ENCODE peak calls at places on chromosomes 11 and 22, in four cellular contexts. X is hypothalamus, C is small intestine, N is lower leg skin. H is an unnamed sample.

GRCh38 chr11:33970984-33971466 is 79.1 kb upstream of the LMO2 start:
- DNase-seq in X (peak), C (peak), N (peak), H (peak)

GRCh38 chr22:23533328-23533762 is 46.7 kb downstream of the IGLL1 start:
- DNase-seq in X (no peak), C (no peak), N (no peak), H (no peak)

GRCh38 chr11:95379460-95379859 is 148.5 kb upstream of the SESN3 start:
- DNase-seq in X (no peak), C (no peak), N (no peak), H (no peak)

GRCh38 chr11:118792642-118793124 is 1.7 kb upstream of the DDX6 start:
- DNase-seq in X (peak), C (peak), N (peak), H (peak)

GRCh38 chr22:28282346-28282745 is 363.3 kb upstream of the PITPNB start:
- DNase-seq in X (no peak), C (no peak), N (no peak), H (no peak)

GRCh38 chr11:73141309-73142127 is 600 bp downstream of the FCHSD2 start:
- DNase-seq in X (peak), C (peak), N (peak), H (peak)

GRCh38 chr22:40008726-40009125 is 14.0 kb downstream of the FAM83F start:
- DNase-seq in X (no peak), C (peak), N (no peak), H (no peak)

GRCh38 chr11:77868744-77869143 is 47.8 kb downstream of the AAMDC start:
- DNase-seq in X (no peak), C (no peak), N (no peak), H (no peak)

GRCh38 chr22:42022162-42022847 is 23.7 kb downstream of the WBP2NL start:
- DNase-seq in X (no peak), C (peak), N (no peak), H (no peak)

GRCh38 chr11:3949132-3949531 is 93.7 kb downstream of the STIM1 start:
- DNase-seq in X (no peak), C (peak), N (no peak), H (no peak)

GRCh38 chr11:6650980-6651379 is 4.6 kb downstream of the DCHS1 start:
- DNase-seq in X (no peak), C (no peak), N (no peak), H (no peak)

GRCh38 chr11:74453373-74453975 is 13.9 kb downstream of the KCNE3 start:
- DNase-seq in X (no peak), C (peak), N (peak), H (peak)

GRCh38 chr11:121503056-121503455 is 50.3 kb upstream of the SORL1-AS1 start:
- DNase-seq in X (no peak), C (no peak), N (no peak), H (no peak)

GRCh38 chr11:1643146-1643690 is 13.6 kb downstream of the KRTAP5-5 start:
- DNase-seq in X (no peak), C (no peak), N (no peak), H (no peak)

GRCh38 chr11:6611092-6612007 is 666 bp downstream of the TAF10 start:
- DNase-seq in X (peak), C (peak), N (peak), H (peak)

GRCh38 chr22:30573594-30574094 is 821 bp downstream of the GAL3ST1 start:
- DNase-seq in X (no peak), C (peak), N (no peak), H (no peak)

GRCh38 chr11:76246271-76246933 is 40.1 kb upstream of the WNT11 start:
- DNase-seq in X (no peak), C (no peak), N (no peak), H (no peak)

GRCh38 chr11:104738918-104739317 is 159.3 kb downstream of the CASP12 start:
- DNase-seq in X (no peak), C (no peak), N (no peak), H (no peak)

GRCh38 chr11:104005234-104005855 is 31.1 kb upstream of the DDI1 start:
- DNase-seq in X (no peak), C (no peak), N (no peak), H (no peak)

GRCh38 chr22:47094861-47095330 is 332.4 kb downstream of the TBC1D22A start:
- DNase-seq in X (no peak), C (peak), N (peak), H (no peak)

GRCh38 chr11:79045018-79045787 is 395.6 kb downstream of the TENM4 start:
- DNase-seq in X (no peak), C (no peak), N (no peak), H (no peak)

GRCh38 chr22:29912605-29913398 is 29.8 kb downstream of the MTMR3 start:
- DNase-seq in X (no peak), C (no peak), N (no peak), H (no peak)

GRCh38 chr11:10592331-10592730 is 23.9 kb upstream of the LYVE1 start:
- DNase-seq in X (no peak), C (no peak), N (no peak), H (no peak)

GRCh38 chr11:123072279-123072678 is 10.3 kb upstream of the HSPA8 start:
- DNase-seq in X (no peak), C (peak), N (no peak), H (no peak)